ENCODE peak calls at places on chromosomes 6 and 20, in six cellular contexts. I, S, K, V, T and D are unnamed samples.

GRCh38 chr6:110325197-110325596 is 33.0 kb downstream of the METTL24 start:
- DNase-seq in V (no peak), K (no peak), T (no peak), S (no peak), I (no peak), D (no peak)

GRCh38 chr6:1423578-1423977 is 34.2 kb downstream of the FOXF2 start:
- DNase-seq in S (no peak), V (no peak), I (no peak), T (no peak), K (no peak), D (no peak)

GRCh38 chr20:56795492-56795891 is 166.4 kb downstream of the TFAP2C start:
- DNase-seq in S (no peak), V (no peak), T (no peak), K (no peak), I (no peak), D (no peak)

GRCh38 chr20:43046946-43047345 is 142.8 kb downstream of the PTPRT start:
- DNase-seq in S (no peak), T (no peak), I (no peak), V (no peak), K (no peak), D (no peak)

GRCh38 chr20:7585126-7585679 is 355.1 kb downstream of the HAO1 start:
- DNase-seq in V (no peak), T (no peak), S (no peak), K (no peak), I (no peak), D (no peak)

GRCh38 chr6:22149501-22150490 is 147.0 kb downstream of the PRL start:
- DNase-seq in I (no peak), T (no peak), K (no peak), V (peak), S (no peak), D (no peak)

GRCh38 chr6:14129572-14129971 is 12.0 kb downstream of the CD83 start:
- DNase-seq in T (no peak), K (peak), V (peak), I (no peak), S (no peak), D (peak)

GRCh38 chr6:155090166-155090565 is 95.1 kb downstream of the TIAM2 start:
- DNase-seq in I (no peak), T (no peak), K (no peak), V (no peak), S (no peak), D (no peak)

GRCh38 chr6:30547454-30547853 is 8.8 kb downstream of the GNL1 start:
- DNase-seq in V (no peak), K (no peak), T (no peak), S (no peak), I (no peak), D (no peak)

GRCh38 chr6:138909975-138910374 is 78.1 kb downstream of the REPS1 start:
- DNase-seq in S (no peak), I (no peak), V (no peak), K (no peak), T (no peak), D (no peak)

GRCh38 chr6:12270551-12271228 is 19.5 kb upstream of the EDN1 start:
- DNase-seq in S (no peak), V (no peak), T (no peak), K (no peak), I (no peak), D (no peak)

GRCh38 chr6:82554706-82555105 is 191.1 kb downstream of the TPBG start:
- DNase-seq in S (no peak), V (no peak), I (no peak), K (no peak), T (no peak), D (no peak)

GRCh38 chr20:57223648-57224489 is 42.6 kb downstream of the BMP7 start:
- DNase-seq in K (no peak), V (no peak), I (no peak), S (no peak), T (no peak), D (no peak)

GRCh38 chr6:14144678-14145113 is 27.1 kb downstream of the CD83 start:
- DNase-seq in S (peak), V (peak), K (no peak), T (peak), I (peak), D (peak)

GRCh38 chr6:96520039-96520850 is 1.4 kb upstream of the UFL1 start:
- DNase-seq in V (no peak), K (peak), I (no peak), S (no peak), T (no peak), D (no peak)

GRCh38 chr6:1334725-1335124 is 22.8 kb downstream of the FOXQ1 start:
- DNase-seq in S (no peak), T (no peak), K (no peak), I (no peak), V (no peak), D (no peak)

GRCh38 chr20:53735536-53736050 is 142.0 kb upstream of the ZNF217 start:
- DNase-seq in I (no peak), S (no peak), K (peak), T (no peak), V (no peak), D (no peak)

GRCh38 chr20:54013397-54013941 is 56.9 kb downstream of the BCAS1 start:
- DNase-seq in I (no peak), V (no peak), T (no peak), S (no peak), K (no peak), D (no peak)

GRCh38 chr6:107264357-107264831 is 149.1 kb upstream of the BEND3 start:
- DNase-seq in T (no peak), I (no peak), S (no peak), V (no peak), K (peak), D (no peak)

GRCh38 chr20:53597085-53597482 is 3.4 kb upstream of the ZNF217 start:
- DNase-seq in K (no peak), I (no peak), V (no peak), S (no peak), T (no peak), D (no peak)